ENCODE peak calls at places on chromosomes 13 and 19, in seven cellular contexts. V, Q, G, J, P, A and U are unnamed samples.

GRCh38 chr19:46201413-46202310 is 27.9 kb upstream of the IGFL1 start:
- DNase-seq in V (no peak), Q (no peak), G (no peak), J (no peak), P (no peak), A (no peak), U (peak; percentile 88)

GRCh38 chr13:107124129-107124718 is 556.3 kb upstream of the ARGLU1 start:
- DNase-seq in V (peak; percentile 36), Q (no peak), G (peak; percentile 33), J (peak; percentile 37), P (peak; percentile 18), A (no peak), U (peak; percentile 72)

GRCh38 chr13:73967397-73968165 is 166.6 kb downstream of the KLF12 start:
- DNase-seq in V (no peak), Q (no peak), G (no peak), J (no peak), P (no peak), A (no peak), U (no peak)

GRCh38 chr19:38663957-38664502 is 16.6 kb downstream of the ACTN4 start:
- DNase-seq in V (no peak), Q (no peak), G (no peak), J (no peak), P (no peak), A (no peak), U (no peak)

GRCh38 chr13:101757446-101758039 is 305.1 kb downstream of the ITGBL1 start:
- DNase-seq in V (peak; percentile 50), Q (no peak), G (peak; percentile 54), J (no peak), P (peak; percentile 45), A (no peak), U (no peak)

GRCh38 chr13:53238241-53238640 is 209.6 kb downstream of the OLFM4 start:
- DNase-seq in V (no peak), Q (peak; percentile 36), G (peak; percentile 66), J (no peak), P (no peak), A (no peak), U (no peak)

GRCh38 chr13:49356224-49356623 is 87.6 kb downstream of the CAB39L start:
- DNase-seq in V (peak; percentile 96), Q (no peak), G (no peak), J (no peak), P (peak; percentile 83), A (no peak), U (peak; percentile 54)

GRCh38 chr13:24747248-24748151 is 16.5 kb upstream of the RNF17 start:
- DNase-seq in V (no peak), Q (peak; percentile 52), G (peak; percentile 36), J (peak; percentile 17), P (peak; percentile 35), A (peak; percentile 70), U (no peak)

GRCh38 chr19:46111376-46111775 is 13.1 kb downstream of the IGFL3 start:
- DNase-seq in V (no peak), Q (no peak), G (no peak), J (no peak), P (no peak), A (no peak), U (no peak)

GRCh38 chr13:78881054-78881453 is 222.1 kb upstream of the OBI1 start:
- DNase-seq in V (no peak), Q (no peak), G (peak; percentile 86), J (no peak), P (no peak), A (no peak), U (no peak)

GRCh38 chr13:31749929-31750328 is 10.6 kb downstream of the RXFP2 start:
- DNase-seq in V (peak; percentile 94), Q (no peak), G (no peak), J (no peak), P (peak; percentile 80), A (no peak), U (peak; percentile 40)

GRCh38 chr19:3441986-3442329 is 38.4 kb downstream of the SMIM24 start:
- DNase-seq in V (no peak), Q (no peak), G (no peak), J (no peak), P (no peak), A (no peak), U (no peak)

GRCh38 chr13:114140909-114141255 is 8.5 kb upstream of the RASA3 start:
- DNase-seq in V (no peak), Q (no peak), G (no peak), J (no peak), P (no peak), A (no peak), U (no peak)

GRCh38 chr13:95480131-95480545 is 72.4 kb upstream of the CLDN10 start:
- DNase-seq in V (no peak), Q (no peak), G (no peak), J (no peak), P (no peak), A (no peak), U (no peak)

GRCh38 chr13:103287659-103288058 is 221.4 kb upstream of the SLC10A2 start:
- DNase-seq in V (no peak), Q (no peak), G (no peak), J (no peak), P (no peak), A (no peak), U (no peak)

GRCh38 chr13:92315265-92315664 is 911.3 kb upstream of the GPC6 start:
- DNase-seq in V (no peak), Q (no peak), G (no peak), J (no peak), P (peak; percentile 4), A (no peak), U (no peak)

GRCh38 chr19:37999309-38000213 is 92.6 kb downstream of the SIPA1L3 start:
- DNase-seq in V (peak; percentile 98), Q (no peak), G (no peak), J (no peak), P (peak; percentile 98), A (no peak), U (peak; percentile 77)

GRCh38 chr19:4172861-4173473 is 9.4 kb downstream of the SIRT6 start:
- DNase-seq in V (peak; percentile 14), Q (peak; percentile 85), G (peak; percentile 71), J (peak; percentile 75), P (peak; percentile 52), A (peak; percentile 98), U (peak; percentile 72)

GRCh38 chr13:21625366-21625765 is 21.4 kb upstream of the MICU2 start:
- DNase-seq in V (peak; percentile 52), Q (no peak), G (peak; percentile 58), J (no peak), P (peak; percentile 23), A (no peak), U (peak; percentile 48)

GRCh38 chr13:113547248-113547971 is 37.1 kb upstream of the TFDP1 start:
- DNase-seq in V (peak; percentile 39), Q (no peak), G (no peak), J (no peak), P (no peak), A (peak; percentile 37), U (no peak)

GRCh38 chr19:48591021-48591420 is 15.5 kb upstream of the SPACA4 start:
- DNase-seq in V (no peak), Q (no peak), G (peak; percentile 73), J (no peak), P (peak; percentile 40), A (no peak), U (no peak)

GRCh38 chr19:1400281-1401137 is 833 bp downstream of the GAMT start:
- DNase-seq in V (no peak), Q (no peak), G (no peak), J (no peak), P (peak; percentile 46), A (no peak), U (no peak)
- H3K4me1 ChIP-seq in V (peaks cover 6% of the 10 kb centered on the region), Q (no peaks in the 10 kb centered on the region), G (no peaks in the 10 kb centered on the region), J (peaks cover 3% of the 10 kb centered on the region), P (peaks cover 44% of the 10 kb centered on the region), A (peaks cover 8% of the 10 kb centered on the region), U (peaks cover 6% of the 10 kb centered on the region)

DNA sequence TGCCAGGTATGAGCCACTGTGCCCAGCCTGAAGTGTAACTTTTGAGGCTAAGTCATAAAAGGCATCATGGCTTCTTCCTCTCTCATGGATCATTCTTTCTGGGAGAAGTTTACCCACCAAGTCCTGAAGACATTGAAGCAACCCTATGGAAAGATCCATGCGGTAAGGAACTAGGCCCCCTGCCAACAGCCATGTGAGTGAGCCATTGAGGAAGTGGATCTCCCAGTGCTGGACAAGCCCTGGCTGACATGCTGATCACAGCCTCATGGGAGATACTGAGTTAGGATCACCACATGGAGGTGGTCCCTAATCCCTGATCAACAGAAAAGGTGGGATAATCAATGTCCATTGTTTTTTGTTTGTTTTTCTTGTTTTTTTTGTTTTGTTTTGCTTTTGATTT is 3.3 kb upstream of the NUDT19 start:
- DNase-seq in V (peak; percentile 71), Q (no peak), G (no peak), J (no peak), P (no peak), A (no peak), U (no peak)
- H3K4ac ChIP-seq in V (no peak overlapping the region), Q (no peak overlapping the region), G (no peak overlapping the region), J (no peak overlapping the region), P (no peak overlapping the region), A (no peak overlapping the region), U (no peak overlapping the region)

GRCh38 chr19:827314-827709 is 325 bp upstream of the AZU1 start:
- DNase-seq in V (no peak), Q (no peak), G (no peak), J (no peak), P (no peak), A (no peak), U (no peak)
- H3K4me1 ChIP-seq in V (peaks cover 3% of the 10 kb centered on the region), Q (no peaks in the 10 kb centered on the region), G (no peaks in the 10 kb centered on the region), J (peaks cover 6% of the 10 kb centered on the region), P (peaks cover 14% of the 10 kb centered on the region), A (peaks cover 7% of the 10 kb centered on the region), U (peaks cover 6% of the 10 kb centered on the region)

DNA sequence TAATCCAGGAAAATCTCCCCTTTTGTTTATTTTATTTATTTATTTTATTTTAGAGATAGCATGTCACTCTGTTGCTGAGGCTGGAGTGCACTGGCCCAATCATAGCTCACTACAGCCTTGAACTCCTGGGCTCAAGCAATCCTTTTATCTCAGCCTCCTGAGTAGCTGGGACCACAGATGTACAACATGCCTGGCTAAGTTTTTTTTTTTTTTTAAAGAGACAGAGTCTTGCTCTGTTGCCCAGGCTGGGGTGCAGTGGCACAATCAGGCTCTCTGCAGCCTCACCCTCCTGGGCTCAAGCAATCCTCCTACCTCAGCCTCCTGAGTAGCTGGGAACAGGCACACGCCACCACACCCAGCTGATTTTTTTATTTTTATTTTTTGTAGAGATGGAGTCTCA is 6.3 kb upstream of the PDCD2L start:
- DNase-seq in V (no peak), Q (no peak), G (no peak), J (no peak), P (no peak), A (no peak), U (no peak)
- H3K4ac ChIP-seq in V (no peak overlapping the region), Q (no peak overlapping the region), G (no peak overlapping the region), J (no peak overlapping the region), P (no peak overlapping the region), A (no peak overlapping the region), U (no peak overlapping the region)